ENCODE peak calls at places on chromosomes 2 and 18, in five cellular contexts. One of them, this sample, is unnamed.
A peak's percentile ranks its signal among the peaks of the same experiment; 100 is the strongest.

GRCh38 chr2:18626256-18626668 is 36.9 kb upstream of the NT5C1B start:
- DNase-seq in GM10248: no peak
- DNase-seq in brain microvascular endothelial cell: peak; percentile 66
- DNase-seq in OCI-LY7: no peak
- DNase-seq in HepG2: no peak
- DNase-seq in this sample: no peak

GRCh38 chr2:168480356-168480755 is 24.3 kb downstream of the CERS6 start:
- DNase-seq in HepG2: no peak
- DNase-seq in OCI-LY7: no peak
- DNase-seq in GM10248: no peak
- DNase-seq in brain microvascular endothelial cell: no peak
- DNase-seq in this sample: no peak

GRCh38 chr2:15718103-15718943 is 126.7 kb downstream of the DDX1 start:
- DNase-seq in GM10248: no peak
- DNase-seq in brain microvascular endothelial cell: no peak
- DNase-seq in HepG2: no peak
- DNase-seq in OCI-LY7: no peak
- DNase-seq in this sample: no peak

GRCh38 chr18:42640160-42640559 is 475.3 kb downstream of the RIT2 start:
- DNase-seq in brain microvascular endothelial cell: no peak
- DNase-seq in GM10248: no peak
- DNase-seq in OCI-LY7: no peak
- DNase-seq in HepG2: no peak
- DNase-seq in this sample: no peak

GRCh38 chr2:24874025-24874424 is 46.0 kb downstream of the ADCY3 start:
- DNase-seq in brain microvascular endothelial cell: no peak
- DNase-seq in HepG2: no peak
- DNase-seq in OCI-LY7: no peak
- DNase-seq in GM10248: no peak
- DNase-seq in this sample: no peak

GRCh38 chr2:12733846-12734245 is 17.1 kb downstream of the TRIB2 start:
- DNase-seq in OCI-LY7: no peak
- DNase-seq in brain microvascular endothelial cell: no peak
- DNase-seq in GM10248: no peak
- DNase-seq in HepG2: no peak
- DNase-seq in this sample: no peak

GRCh38 chr2:145075454-145076062 is 555.6 kb upstream of the ZEB2 start:
- DNase-seq in OCI-LY7: no peak
- DNase-seq in HepG2: no peak
- DNase-seq in GM10248: no peak
- DNase-seq in brain microvascular endothelial cell: no peak
- DNase-seq in this sample: no peak

GRCh38 chr18:2981212-2981728 is 31.7 kb downstream of the LPIN2 start:
- DNase-seq in brain microvascular endothelial cell: peak; percentile 86
- DNase-seq in GM10248: no peak
- DNase-seq in HepG2: no peak
- DNase-seq in OCI-LY7: peak; percentile 29
- DNase-seq in this sample: no peak

GRCh38 chr2:46230115-46230571 is 67.1 kb upstream of the EPAS1 start:
- DNase-seq in brain microvascular endothelial cell: no peak
- DNase-seq in OCI-LY7: no peak
- DNase-seq in GM10248: peak; percentile 43
- DNase-seq in HepG2: peak; percentile 24
- DNase-seq in this sample: peak; percentile 81

GRCh38 chr18:59681521-59682004 is 15.7 kb downstream of the CCBE1 start:
- DNase-seq in HepG2: no peak
- DNase-seq in GM10248: no peak
- DNase-seq in OCI-LY7: no peak
- DNase-seq in brain microvascular endothelial cell: no peak
- DNase-seq in this sample: no peak

GRCh38 chr2:237465515-237466227 is 21.4 kb upstream of the MLPH start:
- DNase-seq in OCI-LY7: no peak
- DNase-seq in brain microvascular endothelial cell: peak; percentile 99
- DNase-seq in GM10248: no peak
- DNase-seq in HepG2: no peak
- DNase-seq in this sample: no peak

GRCh38 chr2:167264380-167264779 is 376.1 kb downstream of the XIRP2 start:
- DNase-seq in OCI-LY7: no peak
- DNase-seq in brain microvascular endothelial cell: no peak
- DNase-seq in GM10248: no peak
- DNase-seq in HepG2: peak; percentile 3
- DNase-seq in this sample: no peak

GRCh38 chr18:11976882-11977281 is 4.4 kb upstream of the IMPA2 start:
- DNase-seq in brain microvascular endothelial cell: peak; percentile 37
- DNase-seq in HepG2: no peak
- DNase-seq in OCI-LY7: no peak
- DNase-seq in GM10248: no peak
- DNase-seq in this sample: no peak

GRCh38 chr18:61892683-61893303 is at the start of gene RNF152:
- DNase-seq in HepG2: no peak
- DNase-seq in GM10248: no peak
- DNase-seq in OCI-LY7: no peak
- DNase-seq in brain microvascular endothelial cell: no peak
- DNase-seq in this sample: no peak

GRCh38 chr2:39483530-39483929 is 46.4 kb upstream of the MAP4K3 start:
- DNase-seq in GM10248: no peak
- DNase-seq in brain microvascular endothelial cell: no peak
- DNase-seq in HepG2: no peak
- DNase-seq in OCI-LY7: no peak
- DNase-seq in this sample: no peak

GRCh38 chr2:88764850-88765153 is 73.3 kb downstream of the RPIA start:
- DNase-seq in HepG2: no peak
- DNase-seq in GM10248: no peak
- DNase-seq in OCI-LY7: no peak
- DNase-seq in brain microvascular endothelial cell: no peak
- DNase-seq in this sample: no peak

GRCh38 chr2:202588647-202589581 is 45.9 kb upstream of the FAM117B start:
- DNase-seq in HepG2: peak; percentile 89
- DNase-seq in OCI-LY7: peak; percentile 86
- DNase-seq in brain microvascular endothelial cell: peak; percentile 58
- DNase-seq in GM10248: peak; percentile 78
- DNase-seq in this sample: peak; percentile 85
- TF ChIP-seq CTCF in HepG2: peak; percentile 99
- TF ChIP-seq CTCF in OCI-LY7: peak; percentile 93
- TF ChIP-seq CTCF in brain microvascular endothelial cell: peak; percentile 96
- TF ChIP-seq CTCF in GM10248: peak; percentile 81
- TF ChIP-seq CTCF in this sample: peak; percentile 93

GRCh38 chr2:9232166-9232479 is 25.5 kb downstream of the ASAP2 start:
- DNase-seq in GM10248: no peak
- DNase-seq in OCI-LY7: no peak
- DNase-seq in brain microvascular endothelial cell: no peak
- DNase-seq in HepG2: peak; percentile 51
- DNase-seq in this sample: no peak

GRCh38 chr2:9230881-9231280 is 24.3 kb downstream of the ASAP2 start:
- DNase-seq in brain microvascular endothelial cell: no peak
- DNase-seq in OCI-LY7: no peak
- DNase-seq in GM10248: no peak
- DNase-seq in HepG2: no peak
- DNase-seq in this sample: no peak

GRCh38 chr2:9231291-9232165 is 24.9 kb downstream of the ASAP2 start:
- DNase-seq in GM10248: no peak
- DNase-seq in HepG2: no peak
- DNase-seq in brain microvascular endothelial cell: no peak
- DNase-seq in OCI-LY7: no peak
- DNase-seq in this sample: no peak

GRCh38 chr2:9234680-9235387 is 28.2 kb downstream of the ASAP2 start:
- DNase-seq in GM10248: no peak
- DNase-seq in OCI-LY7: no peak
- DNase-seq in brain microvascular endothelial cell: peak; percentile 90
- DNase-seq in HepG2: peak; percentile 96
- DNase-seq in this sample: no peak

GRCh38 chr2:9232886-9233285 is 26.3 kb downstream of the ASAP2 start:
- DNase-seq in GM10248: no peak
- DNase-seq in HepG2: peak; percentile 87
- DNase-seq in brain microvascular endothelial cell: no peak
- DNase-seq in OCI-LY7: no peak
- DNase-seq in this sample: no peak
- TF ChIP-seq CTCF in GM10248: no peak
- TF ChIP-seq CTCF in HepG2: no peak
- TF ChIP-seq CTCF in brain microvascular endothelial cell: no peak
- TF ChIP-seq CTCF in OCI-LY7: no peak
- TF ChIP-seq CTCF in this sample: no peak

GRCh38 chr2:98187194-98187593 is 100.2 kb downstream of the VWA3B start:
- DNase-seq in brain microvascular endothelial cell: no peak
- DNase-seq in GM10248: no peak
- DNase-seq in HepG2: no peak
- DNase-seq in OCI-LY7: no peak
- DNase-seq in this sample: peak; percentile 75

GRCh38 chr2:98185801-98186200 is 98.8 kb downstream of the VWA3B start:
- DNase-seq in HepG2: no peak
- DNase-seq in brain microvascular endothelial cell: no peak
- DNase-seq in GM10248: no peak
- DNase-seq in OCI-LY7: no peak
- DNase-seq in this sample: no peak

GRCh38 chr2:98191880-98192279 is 104.9 kb downstream of the VWA3B start:
- DNase-seq in GM10248: no peak
- DNase-seq in HepG2: no peak
- DNase-seq in OCI-LY7: no peak
- DNase-seq in brain microvascular endothelial cell: no peak
- DNase-seq in this sample: no peak

DNA sequence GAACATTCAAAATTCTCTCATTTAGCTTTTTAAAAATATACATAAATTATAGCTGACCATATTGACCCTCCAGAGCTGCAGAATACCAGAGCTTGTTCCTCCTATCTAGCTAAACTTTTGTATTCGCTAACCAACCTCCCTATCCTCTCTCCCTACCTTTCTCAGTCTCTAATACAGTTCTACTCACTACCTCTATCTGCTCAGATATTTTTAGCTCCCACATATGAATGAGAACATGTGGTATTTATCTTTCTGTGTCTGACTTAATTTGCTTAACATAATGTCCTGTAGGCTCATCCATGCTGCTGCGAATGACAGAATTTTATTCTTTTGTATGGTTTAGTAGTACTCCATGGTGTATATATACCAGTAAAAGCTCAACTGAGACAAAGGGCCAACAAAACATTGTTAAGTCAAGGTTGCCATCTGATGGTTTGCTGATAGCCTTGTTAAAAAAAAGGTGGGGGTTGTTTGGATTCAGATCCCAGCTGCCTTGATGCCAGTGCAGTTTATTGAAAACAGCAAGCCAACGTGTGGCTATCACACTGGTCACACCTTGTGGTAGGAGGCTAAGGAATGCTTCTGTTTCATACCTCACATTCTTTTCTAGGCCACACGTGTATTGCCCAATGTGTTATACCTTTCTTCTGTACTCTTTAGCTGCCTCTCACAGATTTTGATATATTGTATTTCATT is 101.5 kb downstream of the VWA3B start:
- DNase-seq in brain microvascular endothelial cell: no peak
- DNase-seq in HepG2: peak; percentile 13
- DNase-seq in GM10248: no peak
- DNase-seq in OCI-LY7: peak; percentile 29
- DNase-seq in this sample: no peak
- TF ChIP-seq CTCF in brain microvascular endothelial cell: no peak
- TF ChIP-seq CTCF in HepG2: peak; percentile 18
- TF ChIP-seq CTCF in GM10248: no peak
- TF ChIP-seq CTCF in OCI-LY7: peak; percentile 55
- TF ChIP-seq CTCF in this sample: no peak

DNA sequence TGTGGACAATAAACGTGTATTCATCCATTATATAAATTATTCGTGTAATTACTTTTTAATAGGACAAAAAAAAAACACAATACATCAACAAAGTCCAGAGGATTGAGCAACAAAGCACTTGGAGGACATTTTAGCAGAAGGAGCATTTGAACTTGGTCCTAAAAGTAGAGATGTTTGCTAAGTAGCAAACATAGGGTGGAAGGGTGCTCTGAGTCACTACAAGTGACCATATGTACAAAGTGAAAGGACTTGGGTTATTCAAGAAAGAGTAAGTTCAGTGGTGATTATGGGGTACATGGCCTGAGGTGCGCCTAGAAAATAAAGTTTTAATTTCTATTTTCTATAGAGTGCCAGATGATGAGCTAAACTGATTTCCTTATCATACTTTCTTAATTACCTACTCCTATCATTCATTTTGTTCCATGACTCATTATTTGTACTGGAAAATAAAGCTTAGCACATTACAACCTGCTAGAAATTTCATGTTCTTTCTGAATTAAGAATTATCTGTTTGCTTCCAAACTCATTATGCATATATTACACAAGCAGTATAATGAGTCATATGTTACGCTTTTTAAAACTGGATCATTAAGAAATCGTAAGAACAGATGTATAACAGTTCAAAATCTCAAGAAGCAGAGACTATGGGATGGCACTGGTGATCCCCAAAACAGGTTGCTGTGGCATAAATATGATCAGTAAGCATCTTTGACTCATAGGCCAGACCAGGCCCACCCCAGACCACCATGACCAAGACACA is 13.0 kb upstream of the PPP1R1C start:
- DNase-seq in OCI-LY7: no peak
- DNase-seq in GM10248: no peak
- DNase-seq in brain microvascular endothelial cell: no peak
- DNase-seq in HepG2: no peak
- DNase-seq in this sample: no peak
- TF ChIP-seq CTCF in OCI-LY7: no peak
- TF ChIP-seq CTCF in GM10248: no peak
- TF ChIP-seq CTCF in brain microvascular endothelial cell: no peak
- TF ChIP-seq CTCF in HepG2: no peak
- TF ChIP-seq CTCF in this sample: no peak

GRCh38 chr2:211033765-211034164 is 477.4 kb downstream of the CPS1 start:
- DNase-seq in GM10248: no peak
- DNase-seq in brain microvascular endothelial cell: peak; percentile 11
- DNase-seq in OCI-LY7: no peak
- DNase-seq in HepG2: peak; percentile 35
- DNase-seq in this sample: no peak

DNA sequence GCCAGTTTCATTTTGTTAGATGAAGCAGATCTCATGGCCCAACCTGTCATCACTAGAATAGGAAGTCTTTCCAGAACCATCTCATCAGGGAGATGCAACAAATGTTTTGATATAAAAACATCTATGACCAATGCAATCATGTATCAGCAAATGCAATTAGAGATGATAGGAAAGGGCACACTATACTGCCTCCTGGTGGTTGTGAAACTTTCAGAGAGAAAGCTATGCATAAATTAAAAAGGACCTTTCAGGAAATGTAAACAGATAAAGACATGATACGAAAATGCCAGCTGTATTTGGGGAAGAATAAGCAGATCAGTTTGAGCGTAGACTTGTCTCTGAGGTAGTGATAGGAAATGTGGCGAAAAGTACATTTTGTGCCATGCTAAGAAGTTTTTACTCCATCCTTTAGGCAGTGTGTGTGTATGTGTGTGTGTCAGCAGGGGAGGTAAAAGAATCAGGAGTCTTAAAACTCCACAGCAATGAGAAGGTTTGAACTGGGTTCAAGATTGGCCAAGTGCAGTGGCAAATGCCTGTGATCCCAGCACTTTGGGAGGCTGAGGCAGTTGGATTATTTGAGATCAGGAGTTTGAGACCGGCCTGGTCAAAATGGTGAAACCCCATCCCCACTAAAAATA is 479.3 kb downstream of the CPS1 start:
- DNase-seq in HepG2: peak; percentile 47
- DNase-seq in OCI-LY7: peak; percentile 10
- DNase-seq in brain microvascular endothelial cell: peak; percentile 45
- DNase-seq in GM10248: no peak
- DNase-seq in this sample: no peak
- TF ChIP-seq CTCF in HepG2: peak; percentile 71
- TF ChIP-seq CTCF in OCI-LY7: peak; percentile 81
- TF ChIP-seq CTCF in brain microvascular endothelial cell: peak; percentile 66
- TF ChIP-seq CTCF in GM10248: peak; percentile 52
- TF ChIP-seq CTCF in this sample: peak; percentile 54

GRCh38 chr2:108385411-108386071 is 7.8 kb downstream of the SULT1C4 start:
- DNase-seq in HepG2: peak; percentile 87
- DNase-seq in OCI-LY7: no peak
- DNase-seq in GM10248: no peak
- DNase-seq in brain microvascular endothelial cell: no peak
- DNase-seq in this sample: no peak
- TF ChIP-seq CTCF in HepG2: no peak
- TF ChIP-seq CTCF in OCI-LY7: no peak
- TF ChIP-seq CTCF in GM10248: no peak
- TF ChIP-seq CTCF in brain microvascular endothelial cell: no peak
- TF ChIP-seq CTCF in this sample: no peak

This sample was measured in osteocyte.